ENCODE peak calls at places on chromosomes 12 and 14, in nine cellular contexts. H is prostate gland, V is GM12891, P is stomach, W is endothelial cell of umbilical vein, R is GM12878, E is K562, L is Panc1, S is breast epithelium. K is an unnamed sample.

GRCh38 chr12:53267309-53268008 is 640 bp upstream of the ESPL1 start:
- DNase-seq in V (no peak), S (no peak), H (no peak), P (no peak), R (no peak), W (no peak), E (peak), L (no peak), K (no peak)

GRCh38 chr12:55676707-55677106 is 31.0 kb downstream of the ITGA7 start:
- DNase-seq in V (no peak), S (no peak), H (no peak), E (no peak), W (no peak), R (no peak), L (no peak), P (no peak), K (no peak)

GRCh38 chr12:92827836-92828431 is 101.2 kb downstream of the EEA1 start:
- DNase-seq in E (peak), W (peak), R (peak), P (no peak), S (no peak), V (no peak), L (peak), H (no peak), K (no peak)

GRCh38 chr12:6434205-6435180 is 10.3 kb upstream of the CD27 start:
- DNase-seq in P (no peak), H (no peak), S (no peak), E (no peak), R (no peak), L (no peak), W (no peak), V (no peak), K (peak)

GRCh38 chr14:85296466-85297210 is 233.3 kb upstream of the FLRT2 start:
- DNase-seq in S (no peak), R (no peak), L (no peak), V (no peak), W (peak), P (no peak), E (no peak), H (no peak), K (no peak)

GRCh38 chr14:59310644-59311043 is 122.2 kb downstream of the DAAM1 start:
- DNase-seq in R (no peak), W (no peak), E (no peak), V (no peak), S (no peak), H (no peak), P (no peak), L (no peak), K (no peak)

GRCh38 chr12:6364037-6364360 is 11.4 kb downstream of the SCNN1A start:
- DNase-seq in P (no peak), W (no peak), V (no peak), L (no peak), R (no peak), S (no peak), H (no peak), E (no peak), K (peak)

GRCh38 chr14:100842799-100843198 is 16.9 kb downstream of the MEG3 start:
- DNase-seq in L (no peak), R (no peak), H (no peak), V (no peak), E (no peak), P (no peak), S (no peak), W (no peak), K (no peak)

GRCh38 chr14:91473046-91473445 is 37.1 kb downstream of the PPP4R3A start:
- DNase-seq in V (no peak), P (no peak), E (no peak), L (no peak), H (no peak), R (no peak), W (peak), S (no peak), K (no peak)

GRCh38 chr12:126233625-126234024 is 1168.4 kb downstream of the AACS start:
- DNase-seq in R (no peak), H (no peak), P (no peak), W (no peak), V (no peak), E (no peak), L (no peak), S (no peak), K (no peak)

GRCh38 chr12:45779936-45780335 is 50.4 kb downstream of the ARID2 start:
- DNase-seq in W (no peak), S (no peak), H (no peak), R (no peak), V (no peak), L (no peak), E (no peak), P (no peak), K (no peak)

GRCh38 chr12:15701212-15701611 is 88.0 kb downstream of the EPS8 start:
- DNase-seq in P (no peak), E (no peak), W (peak), L (no peak), R (no peak), H (no peak), S (no peak), V (no peak), K (no peak)

GRCh38 chr14:38412654-38413053 is 156.8 kb upstream of the CLEC14A start:
- DNase-seq in E (no peak), L (no peak), H (no peak), S (no peak), V (no peak), R (no peak), W (no peak), P (no peak), K (no peak)

GRCh38 chr12:84814664-84815245 is 97.8 kb downstream of the SLC6A15 start:
- DNase-seq in H (no peak), L (no peak), V (no peak), P (no peak), R (no peak), W (no peak), E (no peak), S (no peak), K (no peak)

GRCh38 chr14:72738181-72738611 is 155.7 kb downstream of the DPF3 start:
- DNase-seq in E (no peak), P (peak), R (no peak), S (no peak), W (no peak), L (no peak), V (no peak), H (no peak), K (no peak)

GRCh38 chr12:124240493-124240892 is 54.4 kb upstream of the RFLNA start:
- DNase-seq in R (no peak), P (no peak), H (no peak), V (peak), S (no peak), L (no peak), E (peak), W (peak), K (no peak)

GRCh38 chr14:100890044-100890443 is 13.5 kb downstream of the RTL1 start:
- DNase-seq in S (peak), W (no peak), H (no peak), E (no peak), L (no peak), V (no peak), R (no peak), P (peak), K (no peak)

GRCh38 chr12:46659844-46660243 is 166.0 kb downstream of the SLC38A4 start:
- DNase-seq in L (no peak), V (no peak), W (peak), H (no peak), P (no peak), E (no peak), R (no peak), S (no peak), K (no peak)

GRCh38 chr14:103256406-103256805 is 77.6 kb upstream of the EIF5 start:
- DNase-seq in H (no peak), E (no peak), L (no peak), S (no peak), P (no peak), W (no peak), R (no peak), V (no peak), K (no peak)

GRCh38 chr12:30423330-30423729 is 272.3 kb downstream of the IPO8 start:
- DNase-seq in W (no peak), S (no peak), V (no peak), R (no peak), E (no peak), H (no peak), L (no peak), P (no peak), K (no peak)

GRCh38 chr12:50922820-50923219 is 29.5 kb upstream of the HIGD1C start:
- DNase-seq in E (no peak), R (no peak), P (no peak), V (no peak), S (no peak), L (no peak), H (no peak), W (peak), K (no peak)

GRCh38 chr12:66168410-66168809 is 1.4 kb downstream of the TMBIM4 start:
- DNase-seq in P (no peak), S (no peak), E (no peak), R (no peak), W (no peak), V (no peak), H (no peak), L (no peak), K (no peak)

GRCh38 chr14:35202195-35202594 is 79.8 kb downstream of the PRORP start:
- DNase-seq in H (no peak), W (no peak), R (no peak), L (no peak), E (no peak), S (no peak), V (no peak), P (no peak), K (no peak)

GRCh38 chr12:106736051-106736957 is 38.2 kb upstream of the RIC8B start:
- DNase-seq in S (no peak), E (no peak), W (no peak), R (no peak), L (no peak), H (no peak), V (no peak), P (no peak), K (no peak)

GRCh38 chr12:113271853-113272561 is 50.7 kb downstream of the TPCN1 start:
- DNase-seq in V (no peak), H (peak), W (no peak), S (no peak), E (peak), L (no peak), R (no peak), P (peak), K (peak)

GRCh38 chr12:26696048-26696612 is 136.9 kb downstream of the ITPR2 start:
- DNase-seq in S (no peak), E (no peak), R (no peak), P (no peak), L (no peak), V (no peak), W (no peak), H (no peak), K (no peak)

GRCh38 chr12:132162508-132163031 is 18.3 kb downstream of the NOC4L start:
- DNase-seq in S (no peak), E (no peak), P (no peak), L (no peak), V (no peak), W (no peak), R (no peak), H (no peak), K (no peak)

GRCh38 chr14:94748667-94749347 is 21.1 kb downstream of the GSC start:
- DNase-seq in L (peak), R (no peak), H (peak), W (no peak), E (no peak), S (no peak), V (no peak), P (peak), K (no peak)

GRCh38 chr12:115049617-115050016 is 365.6 kb upstream of the TBX3 start:
- DNase-seq in P (no peak), H (no peak), E (no peak), R (no peak), W (no peak), L (no peak), V (no peak), S (no peak), K (no peak)

GRCh38 chr12:46818654-46819053 is 7.1 kb downstream of the SLC38A4 start:
- DNase-seq in S (no peak), R (no peak), P (no peak), E (no peak), V (no peak), W (no peak), H (no peak), L (no peak), K (no peak)

GRCh38 chr14:96783306-96784224 is 13.6 kb upstream of the VRK1 start:
- DNase-seq in H (no peak), E (no peak), V (no peak), P (no peak), S (no peak), W (no peak), L (no peak), R (no peak), K (no peak)

GRCh38 chr14:92903359-92903758 is 19.6 kb upstream of the CHGA start:
- DNase-seq in L (no peak), P (no peak), R (no peak), S (no peak), V (no peak), W (no peak), E (no peak), H (no peak), K (no peak)

GRCh38 chr12:132761032-132761910 is at the start of gene ANKLE2:
- DNase-seq in E (peak), V (peak), L (no peak), P (peak), W (peak), R (no peak), H (no peak), S (no peak), K (peak)

DNA sequence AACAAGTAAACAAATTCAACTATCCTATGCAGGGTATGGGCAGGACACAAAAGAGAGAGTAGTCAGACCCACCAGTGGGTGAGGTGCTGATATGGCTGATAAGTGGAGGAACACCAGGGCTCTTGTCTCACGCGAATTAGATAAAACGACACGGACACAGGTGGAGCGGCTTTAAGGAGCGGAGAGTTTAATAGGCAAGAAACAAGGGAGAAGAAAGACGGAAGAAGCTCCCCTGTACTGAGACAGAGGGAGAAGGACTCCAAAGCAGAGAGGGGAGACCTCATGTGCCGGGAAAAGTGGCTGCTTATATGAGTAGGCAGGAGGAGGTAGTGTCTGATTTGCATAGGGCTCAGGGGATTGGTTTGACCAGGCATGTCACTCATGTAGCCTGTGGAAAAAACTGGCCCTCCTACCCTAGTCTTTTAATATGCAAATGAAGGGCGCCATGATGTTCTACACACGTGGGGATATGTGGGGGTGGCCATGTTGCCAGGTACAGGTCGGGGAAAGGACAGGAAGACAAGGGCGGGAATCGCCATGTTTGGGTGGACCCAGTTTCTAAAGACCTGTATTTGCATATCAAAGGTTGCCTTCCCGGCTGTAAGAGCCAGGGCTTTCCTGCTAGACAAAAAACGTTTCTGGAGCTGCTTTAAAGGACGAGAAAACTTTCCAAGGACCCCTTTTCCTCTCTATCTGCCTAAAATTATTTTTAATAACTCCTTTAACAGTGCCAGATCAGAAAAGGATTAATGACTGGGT is 28.8 kb downstream of the RPGRIP1 start:
- DNase-seq in E (peak), V (peak), L (no peak), W (peak), R (peak), S (peak), P (peak), H (peak), K (peak)
- TF ChIP-seq POLR2AphosphoS5 in E (peak), V (peak), L (no peak), W (no peak), R (peak), S (peak), P (peak), H (peak), K (no peak)

DNA sequence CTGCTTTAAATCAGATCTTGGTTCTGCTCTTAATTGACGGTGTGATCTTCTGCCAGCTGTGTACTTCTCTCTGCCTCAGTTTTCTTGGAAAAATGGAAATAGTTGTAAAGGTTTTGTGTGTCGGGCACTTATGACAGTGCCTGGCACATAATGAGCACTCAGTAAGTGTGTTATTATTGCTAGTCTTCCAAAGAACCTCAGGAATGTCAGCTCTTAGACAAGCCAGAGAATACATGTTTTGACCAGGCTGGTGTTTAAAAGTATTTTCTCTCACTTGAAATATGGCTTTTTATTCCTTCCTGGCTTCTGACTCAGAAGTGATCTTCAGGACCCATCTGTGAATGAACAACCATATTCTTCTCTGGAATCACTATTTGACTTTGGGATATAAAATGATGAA is 304.1 kb downstream of the SNAPC1 start:
- DNase-seq in H (no peak), R (no peak), E (no peak), S (no peak), W (no peak), P (no peak), V (no peak), L (no peak), K (no peak)
- TF ChIP-seq POLR2AphosphoS5 in H (no peak), R (no peak), E (no peak), S (no peak), W (no peak), P (no peak), V (no peak), L (no peak), K (no peak)

GRCh38 chr14:68563256-68564131 is 229.4 kb downstream of the ZFP36L1 start:
- DNase-seq in E (no peak), L (no peak), W (no peak), S (no peak), R (no peak), V (no peak), H (peak), P (peak), K (peak)

GRCh38 chr14:68564236-68564825 is 228.5 kb downstream of the ZFP36L1 start:
- DNase-seq in L (no peak), R (no peak), P (no peak), W (no peak), E (no peak), H (no peak), V (no peak), S (no peak), K (peak)

GRCh38 chr14:68562911-68563255 is 230.0 kb downstream of the ZFP36L1 start:
- DNase-seq in E (no peak), R (no peak), H (no peak), S (no peak), L (no peak), V (no peak), P (peak), W (no peak), K (peak)

GRCh38 chr14:68559949-68560348 is 232.9 kb downstream of the ZFP36L1 start:
- DNase-seq in P (no peak), L (no peak), W (no peak), E (no peak), S (no peak), R (no peak), V (no peak), H (no peak), K (no peak)

DNA sequence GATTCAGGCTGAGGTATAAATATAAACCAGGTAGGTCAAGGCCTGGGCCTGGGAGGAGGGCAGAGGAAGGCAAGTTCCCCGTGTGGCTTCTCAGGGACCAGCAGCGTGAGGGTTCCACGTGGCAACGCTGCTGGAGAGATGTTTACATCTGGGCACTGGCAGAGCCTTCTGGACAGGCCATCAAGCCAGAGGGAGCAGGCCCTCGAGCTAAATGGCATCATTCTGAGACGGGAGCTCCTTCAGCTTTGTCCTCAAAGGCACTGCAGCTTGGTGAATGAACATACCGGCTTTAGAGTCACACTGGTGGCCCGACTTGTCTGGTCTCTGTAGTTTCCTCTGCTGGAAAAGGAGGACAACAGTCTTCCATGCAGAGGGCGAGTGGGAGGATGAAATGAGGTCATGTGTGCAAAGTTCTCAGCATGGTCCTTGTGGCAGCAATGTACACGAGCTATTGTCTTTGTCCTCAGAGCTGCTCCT is 231.3 kb downstream of the ZFP36L1 start:
- DNase-seq in P (peak), S (peak), V (no peak), R (no peak), L (no peak), H (no peak), W (no peak), E (no peak), K (no peak)
- TF ChIP-seq POLR2AphosphoS5 in P (no peak), S (no peak), V (no peak), R (no peak), L (no peak), H (no peak), W (no peak), E (no peak), K (no peak)

GRCh38 chr12:4169522-4169921 is 104.0 kb upstream of the CCND2 start:
- DNase-seq in L (no peak), V (no peak), P (no peak), S (no peak), R (no peak), E (no peak), H (no peak), W (no peak), K (no peak)

GRCh38 chr12:4168041-4168440 is 105.5 kb upstream of the CCND2 start:
- DNase-seq in R (no peak), P (no peak), S (no peak), H (no peak), E (no peak), L (no peak), V (no peak), W (no peak), K (no peak)

GRCh38 chr12:4160314-4161040 is 113.1 kb upstream of the CCND2 start:
- DNase-seq in R (no peak), W (no peak), E (no peak), V (no peak), P (no peak), H (no peak), L (no peak), S (no peak), K (no peak)

GRCh38 chr12:4161718-4162117 is 111.8 kb upstream of the CCND2 start:
- DNase-seq in P (no peak), V (no peak), L (no peak), S (no peak), W (no peak), R (no peak), H (no peak), E (no peak), K (no peak)

DNA sequence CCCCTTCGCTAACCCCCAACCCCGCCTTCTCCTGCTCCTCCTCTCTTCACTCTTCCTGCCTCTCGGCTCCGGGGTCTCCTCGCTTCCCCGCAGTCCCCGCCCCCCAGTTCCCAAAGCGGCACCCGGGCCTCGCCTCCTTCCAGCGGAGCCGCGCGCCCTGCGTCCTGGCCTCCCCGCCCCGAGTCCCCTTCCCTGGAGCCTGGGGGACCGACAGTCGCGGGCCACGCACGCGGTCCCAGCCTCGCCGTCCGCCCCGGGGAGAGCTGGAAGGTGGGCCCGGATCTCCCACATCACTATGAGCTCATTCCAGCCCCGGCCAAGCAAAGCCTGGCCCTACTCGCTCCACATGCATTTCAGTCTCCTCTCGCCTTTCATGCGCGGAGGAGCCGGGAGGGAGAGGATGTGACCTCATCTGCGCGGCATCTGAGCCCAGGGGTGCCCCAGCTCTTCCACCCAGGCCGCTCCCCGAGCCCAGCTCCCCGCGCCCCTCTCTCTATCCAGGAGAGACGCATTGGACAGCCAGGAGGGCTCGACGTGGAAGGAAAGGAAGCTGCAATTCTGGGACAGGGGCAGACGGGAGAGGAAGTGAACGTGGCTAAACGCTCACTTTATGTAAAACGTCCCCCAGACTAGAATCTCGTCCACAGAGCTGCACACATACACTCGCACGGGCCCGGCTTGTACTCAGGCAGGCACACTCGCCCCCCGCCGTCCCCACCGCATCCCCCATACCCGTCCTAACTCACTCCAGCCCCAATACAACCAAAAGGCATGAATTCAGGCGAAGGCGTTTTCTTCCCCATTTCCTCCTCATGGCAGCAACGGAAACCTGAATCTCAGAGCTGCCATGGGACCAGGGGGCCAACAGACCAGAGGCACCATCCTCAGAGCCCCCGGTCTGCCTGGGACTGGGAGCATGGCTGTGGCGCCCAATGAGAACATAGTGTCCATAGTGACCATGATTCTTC is 108.7 kb upstream of the CCND2 start:
- DNase-seq in P (peak), H (no peak), W (peak), V (peak), L (no peak), S (no peak), R (no peak), E (no peak), K (no peak)
- TF ChIP-seq POLR2AphosphoS5 in P (peak), H (no peak), W (no peak), V (peak), L (no peak), S (no peak), R (peak), E (no peak), K (no peak)

K was measured in suprapubic skin.